ENCODE peak calls at places on chromosomes 2 and 18, in seven cellular contexts. N is SK-N-SH, K is HCT116, V is K562, M is T47D, O is HepG2, Q is H1. H is an unnamed sample.

GRCh38 chr18:73352546-73352945 is 484.8 kb upstream of the NETO1 start:
- DNase-seq in Q (no peak), O (no peak), M (no peak), N (no peak), V (no peak), K (no peak), H (no peak)

GRCh38 chr2:47016172-47016913 is 100.7 kb upstream of the MCFD2 start:
- DNase-seq in M (peak; percentile 61), O (no peak), V (peak; percentile 52), N (no peak), K (peak; percentile 60), Q (peak; percentile 15), H (no peak)

GRCh38 chr18:76493213-76494107 is 1.6 kb downstream of the ZNF516 start:
- DNase-seq in Q (no peak), N (peak; percentile 33), K (no peak), O (peak; percentile 82), M (no peak), V (peak; percentile 40), H (no peak)

GRCh38 chr2:157825885-157826284 is 50.2 kb downstream of the ACVR1 start:
- DNase-seq in M (peak; percentile 81), O (no peak), N (no peak), Q (no peak), K (no peak), V (no peak), H (no peak)

GRCh38 chr2:70977605-70978205 is 725 bp upstream of the ANKRD53 start:
- DNase-seq in O (peak; percentile 36), V (no peak), N (peak; percentile 7), K (no peak), Q (no peak), M (no peak), H (no peak)

GRCh38 chr2:144406111-144406788 is 113.7 kb downstream of the ZEB2 start:
- DNase-seq in M (no peak), N (no peak), K (no peak), O (no peak), Q (no peak), V (no peak), H (no peak)

GRCh38 chr2:238406222-238406997 is 20.3 kb upstream of the ASB1 start:
- DNase-seq in K (no peak), V (no peak), N (no peak), O (no peak), M (no peak), Q (no peak), H (no peak)

GRCh38 chr2:46893231-46893943 is 22.2 kb downstream of the MCFD2 start:
- DNase-seq in Q (no peak), O (no peak), V (no peak), K (no peak), M (no peak), N (no peak), H (no peak)

GRCh38 chr2:127810156-127810636 is 775 bp downstream of the WDR33 start:
- DNase-seq in M (peak; percentile 21), O (no peak), K (no peak), N (peak; percentile 36), V (peak; percentile 35), Q (no peak), H (no peak)

GRCh38 chr2:85394256-85394655 is 15.9 kb downstream of the CAPG start:
- DNase-seq in N (no peak), V (no peak), O (no peak), Q (no peak), K (no peak), M (peak; percentile 36), H (no peak)

GRCh38 chr2:2060431-2060830 is 270.6 kb downstream of the MYT1L start:
- DNase-seq in M (no peak), K (no peak), N (no peak), O (no peak), V (no peak), Q (no peak), H (no peak)

GRCh38 chr2:239229545-239230279 is 171.1 kb downstream of the HDAC4 start:
- DNase-seq in V (no peak), K (no peak), O (no peak), N (no peak), Q (no peak), M (no peak), H (no peak)

GRCh38 chr2:27431395-27431794 is 3.0 kb downstream of the NRBP1 start:
- DNase-seq in Q (no peak), M (no peak), K (no peak), N (no peak), O (peak; percentile 40), V (no peak), H (no peak)

GRCh38 chr2:237674731-237675276 is 47.4 kb downstream of the LRRFIP1 start:
- DNase-seq in O (peak; percentile 66), Q (no peak), V (no peak), M (peak; percentile 49), K (no peak), N (peak; percentile 90), H (peak; percentile 77)

DNA sequence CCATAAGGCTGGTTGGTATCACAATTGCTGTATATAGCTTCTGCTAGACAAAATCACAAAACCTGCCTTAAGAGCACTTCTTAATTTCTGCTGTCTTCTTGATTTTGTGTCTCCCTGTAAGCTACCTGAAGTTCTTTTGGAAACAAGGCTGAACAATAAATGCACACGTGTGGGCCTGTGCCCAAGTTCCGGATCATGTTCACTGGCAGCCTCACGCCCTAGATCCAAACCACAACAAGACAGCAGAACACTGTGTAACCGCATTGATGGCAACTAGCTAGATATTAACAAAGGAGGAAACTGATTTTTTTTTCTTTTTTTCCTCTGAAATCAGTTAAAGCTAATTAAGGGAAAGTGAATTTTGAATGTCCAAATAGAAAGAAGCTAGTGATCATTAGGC is 81.5 kb upstream of the LYPD6B start:
- DNase-seq in N (no peak), M (no peak), K (no peak), Q (no peak), V (no peak), O (no peak), H (no peak)
- TF ChIP-seq JUND in N (no peak), M (no peak), K (no peak), Q (no peak), V (no peak), O (no peak), H (no peak)

DNA sequence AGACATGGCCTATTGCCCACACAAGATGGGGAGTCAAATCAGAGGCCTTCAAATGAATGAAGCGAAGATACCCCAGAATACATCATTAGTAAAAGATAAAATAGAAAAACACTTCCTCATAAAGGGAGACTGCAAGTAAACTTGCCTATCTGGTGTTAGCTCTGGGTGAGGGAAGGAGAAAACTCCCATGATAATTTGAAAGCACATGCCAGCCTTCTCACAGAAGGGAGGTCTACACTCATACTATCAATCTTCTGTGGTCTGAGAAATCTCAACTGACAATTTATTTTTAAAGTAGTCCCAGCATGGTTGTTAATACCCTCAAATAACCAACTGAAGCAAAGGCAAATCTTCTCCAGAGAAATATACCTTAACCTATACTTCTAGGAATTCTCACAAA is 75.4 kb downstream of the EXOC6B start:
- DNase-seq in Q (no peak), K (no peak), M (no peak), O (no peak), N (no peak), V (no peak), H (no peak)
- TF ChIP-seq JUND in Q (no peak), K (no peak), M (no peak), O (no peak), N (no peak), V (no peak), H (no peak)

GRCh38 chr2:64797881-64798590 is 144.3 kb upstream of the SERTAD2 start:
- DNase-seq in K (no peak), V (no peak), Q (no peak), O (peak; percentile 21), N (no peak), M (peak; percentile 79), H (no peak)
- TF ChIP-seq JUND in K (no peak), V (no peak), Q (no peak), O (no peak), N (no peak), M (no peak), H (no peak)

GRCh38 chr2:10658041-10658913 is 31.5 kb downstream of the NOL10 start:
- DNase-seq in V (no peak), K (peak; percentile 29), Q (no peak), N (no peak), M (peak; percentile 42), O (no peak), H (no peak)
- TF ChIP-seq JUND in V (no peak), K (no peak), Q (no peak), N (peak; percentile 45), M (no peak), O (no peak), H (no peak)

H was measured in GM12878.